ENCODE peak calls at places on chromosomes 4 and X, in eight cellular contexts. C is AG04449, Z is tibial artery, J is lower lobe of right lung, Q is retinal pigment epithelial cell, P is IMR-90, D is body of pancreas, F is upper lobe of left lung. M is an unnamed sample.

GRCh38 chr4:187558391-187558790 is 437.2 kb upstream of the ZFP42 start:
- DNase-seq in C (no peak), Z (no peak), J (no peak), Q (no peak), P (peak; percentile 48), D (no peak), F (no peak), M (no peak)

GRCh38 chr4:125833-126232 is 1.5 kb downstream of the ZNF718 start:
- DNase-seq in C (no peak), Z (no peak), J (no peak), Q (no peak), P (no peak), D (peak; percentile 26), F (no peak), M (no peak)

GRCh38 chrX:132127748-132128147 is at the start of gene FRMD7:
- DNase-seq in C (no peak), Z (no peak), J (no peak), Q (peak; percentile 6), P (no peak), D (peak; percentile 18), F (peak; percentile 9), M (peak; percentile 6)

GRCh38 chr4:25621027-25621930 is 34.4 kb upstream of the SLC34A2 start:
- DNase-seq in C (no peak), Z (no peak), J (no peak), Q (peak; percentile 42), P (no peak), D (no peak), F (no peak), M (no peak)

GRCh38 chr4:8613421-8614364 is 21.1 kb downstream of the CPZ start:
- DNase-seq in C (no peak), Z (no peak), J (no peak), Q (no peak), P (no peak), D (no peak), F (peak; percentile 62), M (no peak)

GRCh38 chr4:38384962-38385285 is 279.1 kb upstream of the KLF3 start:
- DNase-seq in C (no peak), Z (no peak), J (no peak), Q (no peak), P (no peak), D (no peak), F (no peak), M (no peak)

GRCh38 chr4:93827272-93827947 is 1.1 kb upstream of the ATOH1 start:
- DNase-seq in C (no peak), Z (no peak), J (no peak), Q (no peak), P (no peak), D (peak; percentile 15), F (peak; percentile 39), M (no peak)

GRCh38 chr4:183508693-183509092 is 3.8 kb downstream of the ING2 start:
- DNase-seq in C (no peak), Z (no peak), J (no peak), Q (no peak), P (no peak), D (no peak), F (no peak), M (no peak)

GRCh38 chr4:137124278-137124932 is 407.9 kb downstream of the PCDH18 start:
- DNase-seq in C (peak; percentile 59), Z (no peak), J (no peak), Q (peak; percentile 33), P (peak; percentile 79), D (peak; percentile 5), F (no peak), M (peak; percentile 79)

GRCh38 chrX:16491461-16491860 is 158.5 kb upstream of the S100G start:
- DNase-seq in C (no peak), Z (no peak), J (no peak), Q (no peak), P (no peak), D (no peak), F (no peak), M (peak; percentile 7)

DNA sequence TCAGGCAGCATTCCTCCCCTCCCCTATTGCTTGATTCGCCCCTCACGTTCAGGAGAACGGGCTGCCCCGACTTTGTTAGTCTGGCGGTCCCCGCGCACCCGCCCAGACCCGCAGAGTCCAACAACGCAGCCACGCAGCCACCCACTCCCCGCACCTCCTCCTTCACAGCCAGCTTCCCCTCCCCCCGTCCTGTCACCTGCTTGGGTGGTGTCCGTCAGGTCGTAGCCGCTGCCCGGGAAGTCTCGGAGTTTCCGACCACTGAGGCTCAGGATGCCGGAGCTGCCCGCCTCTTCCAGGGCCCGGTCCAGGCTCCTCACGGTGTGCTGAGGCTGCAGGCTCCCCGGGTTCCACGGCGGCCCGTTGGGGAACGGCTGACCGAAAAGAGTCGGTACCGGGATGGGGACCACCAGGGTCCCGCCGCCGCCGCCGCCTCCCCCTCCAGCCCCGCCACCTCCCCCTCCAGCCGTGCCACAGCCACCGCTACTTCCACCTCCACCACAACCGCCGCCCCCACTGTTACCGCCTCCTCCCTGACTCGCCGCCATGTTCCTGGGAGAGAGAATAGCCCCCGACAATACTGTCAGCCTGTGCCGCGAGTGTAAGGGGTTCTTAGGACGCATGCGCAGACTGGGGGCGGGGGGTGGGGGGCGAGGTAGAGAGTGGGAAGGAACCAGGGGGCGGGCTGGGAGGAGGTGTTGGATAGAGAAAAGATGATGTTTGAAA is at the start of gene LRCH2:
- DNase-seq in C (no peak), Z (peak; percentile 22), J (peak; percentile 51), Q (no peak), P (peak; percentile 41), D (peak; percentile 10), F (peak; percentile 62), M (peak; percentile 38)
- H3K4me3 ChIP-seq in C (peak within 1 kb of the TSS; percentile 67), Z (peak within 1 kb of the TSS; percentile 76), J (peak within 1 kb of the TSS; percentile 54), Q (peak within 1 kb of the TSS; percentile 74), P (peak within 1 kb of the TSS; percentile 89), D (no peak within 1 kb of the TSS), F (peak within 1 kb of the TSS; percentile 57), M (peak within 1 kb of the TSS; percentile 64)

DNA sequence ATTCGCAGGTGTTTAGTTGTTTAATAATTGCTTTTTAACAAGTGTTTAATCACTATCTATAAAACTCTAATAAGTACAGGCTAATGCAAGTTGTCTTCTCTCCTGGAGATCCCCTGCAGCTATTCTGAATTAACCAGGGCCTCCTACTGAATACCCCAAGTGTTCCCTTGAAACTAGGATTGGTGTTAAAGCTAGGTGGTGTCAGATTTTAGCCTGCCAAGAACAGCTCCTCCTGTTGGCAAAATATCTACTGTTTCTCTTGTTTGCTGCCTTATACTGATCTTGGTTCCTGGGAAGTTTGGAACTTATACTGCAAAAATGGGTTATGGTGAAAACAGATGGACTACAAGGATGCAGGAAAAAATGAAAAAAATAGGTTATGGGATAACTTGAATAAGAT is 26.1 kb upstream of the TMEM154 start:
- DNase-seq in C (no peak), Z (no peak), J (no peak), Q (no peak), P (no peak), D (no peak), F (no peak), M (no peak)
- TF ChIP-seq CTCF in C (no peak), Z (no peak), J (no peak), Q (no peak), P (no peak), D (no peak), F (no peak), M (no peak)

DNA sequence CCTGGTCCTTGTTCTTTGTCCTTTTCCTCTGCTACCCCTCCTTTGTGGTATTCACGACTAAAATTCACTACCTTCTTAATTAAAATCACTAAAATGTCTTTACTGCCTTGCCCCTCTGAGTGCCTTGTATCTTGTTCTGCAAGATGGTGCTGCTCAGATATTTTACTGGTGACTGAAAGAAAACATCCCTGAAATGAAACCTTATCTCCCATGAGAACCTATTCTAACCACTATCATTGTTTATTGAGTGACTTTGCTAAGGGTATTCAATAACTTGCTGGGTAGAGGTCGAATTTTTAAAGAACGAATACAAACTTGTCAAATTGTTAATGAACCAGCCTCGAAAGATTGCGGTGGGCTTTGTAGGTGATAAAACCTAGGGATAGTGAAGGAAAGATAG is 52.8 kb downstream of the SPRY1 start:
- DNase-seq in C (no peak), Z (no peak), J (no peak), Q (no peak), P (peak; percentile 34), D (no peak), F (no peak), M (no peak)
- H3K4me3 ChIP-seq in C (no peak overlapping the region), Z (no peak overlapping the region), J (no peak overlapping the region), Q (no peak overlapping the region), P (no peak overlapping the region), D (no peak overlapping the region), F (no peak overlapping the region), M (no peak overlapping the region)

DNA sequence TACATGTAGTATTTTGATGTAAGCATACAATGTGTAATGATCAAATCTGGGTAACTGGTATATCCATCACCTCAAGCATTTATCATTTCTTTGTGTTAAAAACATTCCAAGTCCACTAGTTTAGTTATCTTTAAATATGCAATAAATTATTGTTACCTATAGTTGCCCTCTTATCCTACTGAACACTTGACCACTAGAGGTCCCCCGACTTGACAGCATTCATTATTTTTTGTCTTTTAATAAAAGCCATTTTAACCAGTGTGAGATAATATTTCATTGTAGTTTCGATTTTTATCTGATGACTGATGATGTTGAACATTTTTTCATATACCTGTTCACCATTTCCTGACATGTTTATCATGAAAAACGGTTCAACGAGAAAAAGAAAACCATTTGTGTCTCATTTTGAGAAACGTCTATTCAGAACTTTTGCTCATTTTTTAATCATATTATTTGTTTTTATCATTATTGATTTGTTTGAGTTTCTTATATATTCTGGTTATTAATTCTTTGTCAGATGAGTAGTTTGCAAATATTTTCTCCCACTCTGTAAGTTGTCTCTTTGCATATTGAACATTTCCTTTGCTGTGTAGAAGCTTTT is 199.0 kb upstream of the CXXC4 start:
- DNase-seq in C (no peak), Z (no peak), J (no peak), Q (no peak), P (peak; percentile 21), D (no peak), F (no peak), M (peak; percentile 34)
- TF ChIP-seq CTCF in C (no peak), Z (no peak), J (peak; percentile 28), Q (peak; percentile 64), P (peak; percentile 31), D (peak; percentile 39), F (no peak), M (peak; percentile 44)

GRCh38 chr4:41985151-41985550 is 3.6 kb downstream of the DCAF4L1 start:
- DNase-seq in C (no peak), Z (no peak), J (no peak), Q (no peak), P (no peak), D (no peak), F (no peak), M (no peak)
- H3K4me3 ChIP-seq in C (no peak overlapping the region), Z (no peak overlapping the region), J (no peak overlapping the region), Q (no peak overlapping the region), P (no peak overlapping the region), D (no peak overlapping the region), F (no peak overlapping the region), M (no peak overlapping the region)